ENCODE peak calls at places on chromosomes 7 and 10, in six cellular contexts. One of them, this sample, is unnamed.

GRCh38 chr10:122299423-122300075 is 28.5 kb downstream of the BTBD16 start:
- DNase-seq in kidney: no peak
- DNase-seq in suprapubic skin: no peak
- DNase-seq in fibroblast of lung: no peak
- DNase-seq in CD4-positive, alpha-beta memory T cell: no peak
- DNase-seq in caudate nucleus: no peak
- DNase-seq in this sample: no peak

GRCh38 chr10:7488418-7488829 is 77.6 kb upstream of the SFMBT2 start:
- DNase-seq in suprapubic skin: no peak
- DNase-seq in CD4-positive, alpha-beta memory T cell: no peak
- DNase-seq in caudate nucleus: no peak
- DNase-seq in kidney: no peak
- DNase-seq in fibroblast of lung: peak; percentile 64
- DNase-seq in this sample: no peak

GRCh38 chr7:9498303-9498702 is 1064.9 kb downstream of the NXPH1 start:
- DNase-seq in CD4-positive, alpha-beta memory T cell: no peak
- DNase-seq in caudate nucleus: no peak
- DNase-seq in suprapubic skin: no peak
- DNase-seq in fibroblast of lung: peak; percentile 2
- DNase-seq in kidney: no peak
- DNase-seq in this sample: no peak

GRCh38 chr10:15316144-15316543 is 54.9 kb downstream of the FAM171A1 start:
- DNase-seq in caudate nucleus: no peak
- DNase-seq in kidney: no peak
- DNase-seq in fibroblast of lung: no peak
- DNase-seq in CD4-positive, alpha-beta memory T cell: no peak
- DNase-seq in suprapubic skin: no peak
- DNase-seq in this sample: no peak

GRCh38 chr7:30923774-30924413 is 12.2 kb downstream of the AQP1 start:
- DNase-seq in fibroblast of lung: no peak
- DNase-seq in CD4-positive, alpha-beta memory T cell: no peak
- DNase-seq in suprapubic skin: peak; percentile 39
- DNase-seq in caudate nucleus: no peak
- DNase-seq in kidney: peak; percentile 35
- DNase-seq in this sample: peak; percentile 34

GRCh38 chr10:22437620-22438588 is 92.6 kb downstream of the SPAG6 start:
- DNase-seq in kidney: no peak
- DNase-seq in fibroblast of lung: no peak
- DNase-seq in suprapubic skin: peak; percentile 70
- DNase-seq in caudate nucleus: no peak
- DNase-seq in CD4-positive, alpha-beta memory T cell: no peak
- DNase-seq in this sample: no peak

GRCh38 chr7:3165681-3166580 is 122.3 kb upstream of the CARD11 start:
- DNase-seq in kidney: no peak
- DNase-seq in CD4-positive, alpha-beta memory T cell: no peak
- DNase-seq in fibroblast of lung: no peak
- DNase-seq in suprapubic skin: no peak
- DNase-seq in caudate nucleus: no peak
- DNase-seq in this sample: no peak

GRCh38 chr7:3194501-3195141 is 106.4 kb upstream of the SDK1 start:
- DNase-seq in CD4-positive, alpha-beta memory T cell: no peak
- DNase-seq in suprapubic skin: no peak
- DNase-seq in fibroblast of lung: peak; percentile 90
- DNase-seq in kidney: peak; percentile 86
- DNase-seq in caudate nucleus: no peak
- DNase-seq in this sample: no peak

GRCh38 chr10:102982281-102982680 is 64.2 kb downstream of the CNNM2 start:
- DNase-seq in fibroblast of lung: no peak
- DNase-seq in kidney: no peak
- DNase-seq in CD4-positive, alpha-beta memory T cell: no peak
- DNase-seq in suprapubic skin: no peak
- DNase-seq in caudate nucleus: no peak
- DNase-seq in this sample: no peak

DNA sequence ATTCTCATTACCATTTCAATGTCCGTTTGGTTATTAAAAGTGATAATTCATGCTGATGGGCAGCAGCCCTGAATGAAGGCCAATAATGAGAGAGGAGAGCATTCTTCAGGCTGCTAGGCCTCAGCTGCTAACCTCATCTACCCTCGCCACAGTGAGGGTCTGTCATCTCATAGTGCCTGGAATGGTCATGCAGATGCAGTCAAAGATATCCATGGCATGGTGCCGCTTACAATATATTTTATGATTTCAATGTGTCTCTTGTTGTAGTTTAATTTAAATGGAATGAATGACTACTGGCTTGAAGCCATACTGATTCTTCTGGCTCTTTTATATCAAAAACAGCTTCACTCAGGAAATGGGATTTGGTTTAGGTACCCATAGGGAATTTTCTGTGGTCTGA is 126.9 kb downstream of the SLC16A9 start:
- DNase-seq in suprapubic skin: no peak
- DNase-seq in CD4-positive, alpha-beta memory T cell: no peak
- DNase-seq in fibroblast of lung: no peak
- DNase-seq in kidney: no peak
- DNase-seq in caudate nucleus: no peak
- DNase-seq in this sample: no peak
- H3K27ac ChIP-seq in suprapubic skin: no peak overlapping the region
- H3K27ac ChIP-seq in CD4-positive, alpha-beta memory T cell: no peak overlapping the region
- H3K27ac ChIP-seq in fibroblast of lung: no peak overlapping the region
- H3K27ac ChIP-seq in kidney: no peak overlapping the region
- H3K27ac ChIP-seq in caudate nucleus: no peak overlapping the region
- H3K27ac ChIP-seq in this sample: no peak overlapping the region

GRCh38 chr10:92691591-92692084 is 1.9 kb downstream of the HHEX start:
- DNase-seq in CD4-positive, alpha-beta memory T cell: peak; percentile 7
- DNase-seq in kidney: peak; percentile 84
- DNase-seq in suprapubic skin: peak; percentile 76
- DNase-seq in fibroblast of lung: no peak
- DNase-seq in caudate nucleus: no peak
- DNase-seq in this sample: no peak
- H3K27ac ChIP-seq in CD4-positive, alpha-beta memory T cell: no peak overlapping the region
- H3K27ac ChIP-seq in kidney: peak overlapping the region; percentile 77
- H3K27ac ChIP-seq in suprapubic skin: peak overlapping the region; percentile 73
- H3K27ac ChIP-seq in fibroblast of lung: no peak overlapping the region
- H3K27ac ChIP-seq in caudate nucleus: peak overlapping the region; percentile 75
- H3K27ac ChIP-seq in this sample: no peak overlapping the region

GRCh38 chr7:129698516-129699418 is 87.2 kb downstream of the NRF1 start:
- DNase-seq in CD4-positive, alpha-beta memory T cell: no peak
- DNase-seq in kidney: no peak
- DNase-seq in suprapubic skin: no peak
- DNase-seq in caudate nucleus: no peak
- DNase-seq in fibroblast of lung: no peak
- DNase-seq in this sample: no peak
- H3K27ac ChIP-seq in CD4-positive, alpha-beta memory T cell: no peak overlapping the region
- H3K27ac ChIP-seq in kidney: no peak overlapping the region
- H3K27ac ChIP-seq in suprapubic skin: no peak overlapping the region
- H3K27ac ChIP-seq in caudate nucleus: no peak overlapping the region
- H3K27ac ChIP-seq in fibroblast of lung: no peak overlapping the region
- H3K27ac ChIP-seq in this sample: no peak overlapping the region

GRCh38 chr7:49483142-49483541 is 290.3 kb upstream of the VWC2 start:
- DNase-seq in kidney: no peak
- DNase-seq in CD4-positive, alpha-beta memory T cell: no peak
- DNase-seq in fibroblast of lung: no peak
- DNase-seq in caudate nucleus: no peak
- DNase-seq in suprapubic skin: no peak
- DNase-seq in this sample: no peak

GRCh38 chr7:49488573-49488972 is 284.9 kb upstream of the VWC2 start:
- DNase-seq in suprapubic skin: no peak
- DNase-seq in fibroblast of lung: no peak
- DNase-seq in caudate nucleus: no peak
- DNase-seq in CD4-positive, alpha-beta memory T cell: no peak
- DNase-seq in kidney: no peak
- DNase-seq in this sample: no peak

GRCh38 chr7:49486974-49487919 is 286.2 kb upstream of the VWC2 start:
- DNase-seq in CD4-positive, alpha-beta memory T cell: no peak
- DNase-seq in kidney: no peak
- DNase-seq in suprapubic skin: no peak
- DNase-seq in fibroblast of lung: no peak
- DNase-seq in caudate nucleus: no peak
- DNase-seq in this sample: no peak
- H3K27ac ChIP-seq in CD4-positive, alpha-beta memory T cell: no peak overlapping the region
- H3K27ac ChIP-seq in kidney: no peak overlapping the region
- H3K27ac ChIP-seq in suprapubic skin: no peak overlapping the region
- H3K27ac ChIP-seq in fibroblast of lung: no peak overlapping the region
- H3K27ac ChIP-seq in caudate nucleus: no peak overlapping the region
- H3K27ac ChIP-seq in this sample: no peak overlapping the region

DNA sequence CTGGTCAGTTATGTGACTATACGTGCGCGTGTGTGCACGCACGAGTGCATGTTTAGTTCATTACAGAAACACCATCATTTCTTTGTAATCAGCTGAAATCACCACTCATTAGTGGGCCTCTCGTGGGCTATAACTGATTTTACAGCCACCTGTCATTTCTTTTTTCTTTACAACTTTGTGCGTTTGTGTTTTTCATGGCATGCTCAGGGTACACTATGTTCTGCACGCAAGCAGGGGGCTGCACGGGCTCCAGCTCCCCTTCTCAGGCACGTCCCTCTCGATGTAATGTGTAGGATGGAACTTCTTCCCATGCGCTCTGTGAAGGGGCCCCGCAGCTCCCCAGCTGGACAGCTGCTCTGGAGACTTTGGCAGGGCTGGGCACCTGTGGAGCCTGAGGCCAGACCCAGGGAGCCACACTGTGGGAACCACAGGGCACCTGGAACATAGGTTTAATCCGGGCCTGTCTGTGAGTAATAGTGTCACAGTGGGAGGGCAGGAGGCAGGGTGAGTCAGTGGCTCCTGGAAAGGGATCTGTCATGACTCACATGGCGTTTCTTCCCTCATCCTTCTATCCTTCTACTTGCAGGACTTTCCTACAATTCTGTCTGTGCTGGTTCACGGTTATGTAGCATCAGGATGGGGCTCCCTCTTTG is 4.9 kb downstream of the GCK start:
- DNase-seq in CD4-positive, alpha-beta memory T cell: no peak
- DNase-seq in kidney: no peak
- DNase-seq in suprapubic skin: no peak
- DNase-seq in caudate nucleus: no peak
- DNase-seq in fibroblast of lung: peak; percentile 57
- DNase-seq in this sample: peak; percentile 82
- H3K27ac ChIP-seq in CD4-positive, alpha-beta memory T cell: no peak overlapping the region
- H3K27ac ChIP-seq in kidney: no peak overlapping the region
- H3K27ac ChIP-seq in suprapubic skin: no peak overlapping the region
- H3K27ac ChIP-seq in caudate nucleus: no peak overlapping the region
- H3K27ac ChIP-seq in fibroblast of lung: no peak overlapping the region
- H3K27ac ChIP-seq in this sample: no peak overlapping the region

GRCh38 chr7:116209561-116210070 is 723 bp upstream of the TES start:
- DNase-seq in CD4-positive, alpha-beta memory T cell: no peak
- DNase-seq in kidney: no peak
- DNase-seq in fibroblast of lung: no peak
- DNase-seq in suprapubic skin: no peak
- DNase-seq in caudate nucleus: no peak
- DNase-seq in this sample: no peak
- H3K27ac ChIP-seq in CD4-positive, alpha-beta memory T cell: peak overlapping the region; percentile 92
- H3K27ac ChIP-seq in kidney: no peak overlapping the region
- H3K27ac ChIP-seq in fibroblast of lung: no peak overlapping the region
- H3K27ac ChIP-seq in suprapubic skin: no peak overlapping the region
- H3K27ac ChIP-seq in caudate nucleus: no peak overlapping the region
- H3K27ac ChIP-seq in this sample: peak overlapping the region; percentile 93

GRCh38 chr7:151056286-151057037 is 1.2 kb downstream of the CDK5 start:
- DNase-seq in CD4-positive, alpha-beta memory T cell: no peak
- DNase-seq in caudate nucleus: no peak
- DNase-seq in kidney: no peak
- DNase-seq in fibroblast of lung: no peak
- DNase-seq in suprapubic skin: no peak
- DNase-seq in this sample: no peak
- H3K27ac ChIP-seq in CD4-positive, alpha-beta memory T cell: no peak overlapping the region
- H3K27ac ChIP-seq in caudate nucleus: no peak overlapping the region
- H3K27ac ChIP-seq in kidney: no peak overlapping the region
- H3K27ac ChIP-seq in fibroblast of lung: no peak overlapping the region
- H3K27ac ChIP-seq in suprapubic skin: no peak overlapping the region
- H3K27ac ChIP-seq in this sample: no peak overlapping the region

GRCh38 chr7:25893436-25893835 is 258.6 kb upstream of the NFE2L3 start:
- DNase-seq in caudate nucleus: no peak
- DNase-seq in suprapubic skin: no peak
- DNase-seq in CD4-positive, alpha-beta memory T cell: no peak
- DNase-seq in fibroblast of lung: no peak
- DNase-seq in kidney: no peak
- DNase-seq in this sample: no peak
- H3K27ac ChIP-seq in caudate nucleus: no peak overlapping the region
- H3K27ac ChIP-seq in suprapubic skin: no peak overlapping the region
- H3K27ac ChIP-seq in CD4-positive, alpha-beta memory T cell: no peak overlapping the region
- H3K27ac ChIP-seq in fibroblast of lung: no peak overlapping the region
- H3K27ac ChIP-seq in kidney: no peak overlapping the region
- H3K27ac ChIP-seq in this sample: no peak overlapping the region

GRCh38 chr7:5231811-5232484 is 41.9 kb downstream of the WIPI2 start:
- DNase-seq in caudate nucleus: no peak
- DNase-seq in kidney: peak; percentile 60
- DNase-seq in fibroblast of lung: no peak
- DNase-seq in CD4-positive, alpha-beta memory T cell: no peak
- DNase-seq in suprapubic skin: no peak
- DNase-seq in this sample: no peak
- H3K27ac ChIP-seq in caudate nucleus: peak overlapping the region; percentile 46
- H3K27ac ChIP-seq in kidney: no peak overlapping the region
- H3K27ac ChIP-seq in fibroblast of lung: no peak overlapping the region
- H3K27ac ChIP-seq in CD4-positive, alpha-beta memory T cell: no peak overlapping the region
- H3K27ac ChIP-seq in suprapubic skin: no peak overlapping the region
- H3K27ac ChIP-seq in this sample: no peak overlapping the region

This sample was measured in RWPE2.